ENCODE peak calls at places on chromosomes 11 and 22, in ten cellular contexts. S, N, G, Y, R, M, L, J, V and F are unnamed samples. For H3K9me3, the result is how much of the 10 kb centered on the place peaks cover.

GRCh38 chr22:25941365-25941960 is 199.5 kb downstream of the MYO18B start:
- DNase-seq in S (no peak), N (no peak), G (no peak), Y (no peak), R (no peak), M (no peak), L (no peak), J (no peak), V (no peak), F (no peak)

GRCh38 chr11:78708388-78708787 is 133.7 kb upstream of the NARS2 start:
- DNase-seq in S (no peak), N (no peak), G (no peak), Y (no peak), R (no peak), M (no peak), L (no peak), J (no peak), V (no peak), F (no peak)

GRCh38 chr11:44110231-44110679 is 14.8 kb downstream of the EXT2 start:
- DNase-seq in S (peak), N (peak), G (peak), Y (peak), R (peak), M (peak), L (peak), J (no peak), V (peak), F (no peak)

GRCh38 chr11:9099617-9100016 is 8.2 kb upstream of the SCUBE2 start:
- DNase-seq in S (no peak), N (no peak), G (no peak), Y (no peak), R (no peak), M (no peak), L (no peak), J (no peak), V (no peak), F (no peak)

GRCh38 chr11:57777969-57778317 is 16.3 kb downstream of the CTNND1 start:
- DNase-seq in S (peak), N (no peak), G (no peak), Y (peak), R (peak), M (peak), L (no peak), J (no peak), V (no peak), F (no peak)

GRCh38 chr22:31250740-31251330 is 38.7 kb downstream of the LIMK2 start:
- DNase-seq in S (no peak), N (no peak), G (no peak), Y (no peak), R (peak), M (no peak), L (no peak), J (no peak), V (no peak), F (no peak)

GRCh38 chr11:61795459-61795858 is 2.7 kb downstream of the FEN1 start:
- DNase-seq in S (no peak), N (no peak), G (no peak), Y (no peak), R (no peak), M (no peak), L (no peak), J (no peak), V (no peak), F (no peak)

GRCh38 chr22:49724030-49724892 is 103.4 kb downstream of the BRD1 start:
- DNase-seq in S (no peak), N (no peak), G (peak), Y (no peak), R (no peak), M (no peak), L (no peak), J (no peak), V (peak), F (no peak)

GRCh38 chr11:105673089-105673488 is 63.2 kb downstream of the GRIA4 start:
- DNase-seq in S (no peak), N (no peak), G (peak), Y (no peak), R (peak), M (no peak), L (no peak), J (no peak), V (no peak), F (no peak)

GRCh38 chr11:76153609-76153949 is 52.7 kb downstream of the WNT11 start:
- DNase-seq in S (no peak), N (no peak), G (no peak), Y (no peak), R (peak), M (no peak), L (no peak), J (no peak), V (no peak), F (peak)

GRCh38 chr22:21939392-21940319 is 13.0 kb downstream of the PPM1F start:
- DNase-seq in S (no peak), N (no peak), G (no peak), Y (no peak), R (no peak), M (no peak), L (no peak), J (no peak), V (no peak), F (no peak)

GRCh38 chr11:34899633-34900016 is 16.6 kb downstream of the APIP start:
- DNase-seq in S (no peak), N (no peak), G (no peak), Y (no peak), R (no peak), M (no peak), L (no peak), J (no peak), V (no peak), F (no peak)
- H3K9me3 ChIP-seq in S (under half), N (under half), G (under half), Y (under half), R (under half), M (under half), L (under half), J (under half), V (under half), F (under half)

GRCh38 chr11:101915811-101916291 is 471 bp downstream of the ANGPTL5 start:
- DNase-seq in S (peak), N (peak), G (no peak), Y (no peak), R (no peak), M (no peak), L (no peak), J (no peak), V (peak), F (no peak)
- TF ChIP-seq EP300 in S (no peak), N (peak), G (no peak), Y (no peak), R (no peak), M (no peak), L (no peak), J (no peak), V (no peak), F (no peak)

DNA sequence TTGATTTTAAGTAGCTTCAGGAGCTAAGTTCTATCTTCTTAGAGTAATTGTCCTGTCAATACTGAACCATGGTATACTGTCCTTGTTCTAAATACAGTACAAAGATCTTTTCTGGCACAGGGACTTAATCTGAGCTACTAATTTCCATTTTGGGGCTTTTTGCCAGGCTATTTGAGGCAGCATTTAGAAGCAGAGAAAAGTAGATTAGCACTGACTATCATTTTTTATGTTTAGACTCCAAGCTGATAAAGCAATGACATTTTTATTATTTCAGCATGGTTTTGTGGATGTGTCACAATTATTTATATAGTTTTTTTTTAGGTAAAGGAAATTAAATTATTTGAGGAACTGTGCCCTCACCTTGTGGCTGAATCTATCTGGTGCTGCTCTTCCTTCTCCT is 163.3 kb downstream of the FAT3 start:
- DNase-seq in S (no peak), N (no peak), G (no peak), Y (no peak), R (no peak), M (no peak), L (no peak), J (no peak), V (no peak), F (no peak)
- H3K27ac ChIP-seq in S (no peak), N (no peak), G (no peak), Y (no peak), R (no peak), M (no peak), L (no peak), J (no peak), V (no peak), F (no peak)

DNA sequence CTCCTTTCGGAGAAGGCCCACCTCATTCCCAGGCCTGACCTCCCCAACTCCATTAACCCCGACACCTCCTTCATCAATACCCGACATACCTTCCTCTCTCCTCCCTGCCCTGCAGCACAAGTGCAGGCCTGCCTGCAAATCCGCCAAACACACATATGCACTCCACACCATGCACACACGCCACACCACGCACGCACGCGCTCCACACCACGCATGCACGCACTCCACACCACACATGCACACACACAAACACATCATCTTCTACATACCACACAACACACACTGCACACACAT is 629.6 kb downstream of the TBC1D22A start:
- DNase-seq in S (no peak), N (no peak), G (no peak), Y (no peak), R (no peak), M (no peak), L (no peak), J (no peak), V (no peak), F (no peak)
- H3K9me3 ChIP-seq in S (under half), N (under half), G (under half), Y (under half), R (under half), M (under half), L (under half), J (under half), V (under half), F (under half)

GRCh38 chr11:33874910-33875490 is 16.9 kb downstream of the LMO2 start:
- DNase-seq in S (no peak), N (no peak), G (no peak), Y (no peak), R (no peak), M (no peak), L (no peak), J (no peak), V (no peak), F (no peak)

GRCh38 chr11:33867996-33868645 is 23.8 kb downstream of the LMO2 start:
- DNase-seq in S (no peak), N (no peak), G (no peak), Y (no peak), R (no peak), M (no peak), L (no peak), J (no peak), V (no peak), F (no peak)

GRCh38 chr11:33868646-33869461 is 23.0 kb downstream of the LMO2 start:
- DNase-seq in S (no peak), N (no peak), G (peak), Y (no peak), R (no peak), M (no peak), L (no peak), J (no peak), V (no peak), F (no peak)

GRCh38 chr11:33867566-33867965 is 24.3 kb downstream of the LMO2 start:
- DNase-seq in S (no peak), N (no peak), G (no peak), Y (no peak), R (no peak), M (no peak), L (no peak), J (no peak), V (no peak), F (no peak)

DNA sequence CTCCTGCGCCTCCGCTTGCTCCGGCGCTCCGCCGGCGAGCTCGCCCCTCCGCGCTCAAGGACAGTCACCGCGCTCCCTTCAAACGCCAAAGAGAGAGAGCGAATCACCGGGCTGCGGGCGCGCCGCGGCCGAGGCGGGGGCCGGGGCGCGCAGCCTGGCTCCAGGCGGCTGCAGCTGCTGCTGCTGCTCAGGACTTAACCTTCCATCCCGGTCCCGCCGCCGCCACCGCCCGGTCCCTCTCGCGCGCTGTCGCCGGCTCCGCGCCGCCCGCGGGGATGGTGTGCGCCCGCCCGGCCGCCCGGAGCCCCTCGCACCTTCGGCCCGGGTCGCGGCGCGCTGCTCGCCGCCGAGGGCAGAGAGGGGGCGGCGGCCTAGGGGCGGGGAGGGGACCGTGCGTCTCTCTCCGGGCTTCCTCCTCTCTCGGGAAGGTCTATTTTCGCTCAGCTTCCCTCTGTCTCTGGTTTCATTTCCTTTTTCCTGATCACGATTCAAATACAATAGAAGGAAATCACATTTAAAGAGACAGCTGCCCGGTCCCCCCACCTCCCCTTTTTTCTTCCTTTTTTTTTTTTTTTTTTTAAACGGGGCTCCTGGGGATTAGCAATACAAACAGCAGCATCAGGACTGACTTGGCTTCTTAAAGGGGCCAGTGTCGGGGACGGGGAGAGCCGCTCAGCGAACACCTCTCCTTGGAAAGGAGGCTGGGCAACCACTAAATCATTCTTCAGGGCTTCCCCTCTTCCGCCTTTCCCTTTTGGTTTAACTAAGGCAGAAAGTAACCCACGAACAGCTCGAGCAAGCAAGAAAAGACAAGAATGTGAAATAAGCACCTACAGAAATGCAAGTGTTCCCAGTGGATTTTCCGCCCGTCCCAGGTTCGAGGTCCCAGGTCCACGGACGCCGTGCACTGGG is 22.1 kb downstream of the LMO2 start:
- DNase-seq in S (no peak), N (no peak), G (peak), Y (peak), R (no peak), M (no peak), L (no peak), J (no peak), V (peak), F (no peak)
- TF ChIP-seq EP300 in S (no peak), N (no peak), G (no peak), Y (no peak), R (no peak), M (no peak), L (no peak), J (no peak), V (no peak), F (no peak)

DNA sequence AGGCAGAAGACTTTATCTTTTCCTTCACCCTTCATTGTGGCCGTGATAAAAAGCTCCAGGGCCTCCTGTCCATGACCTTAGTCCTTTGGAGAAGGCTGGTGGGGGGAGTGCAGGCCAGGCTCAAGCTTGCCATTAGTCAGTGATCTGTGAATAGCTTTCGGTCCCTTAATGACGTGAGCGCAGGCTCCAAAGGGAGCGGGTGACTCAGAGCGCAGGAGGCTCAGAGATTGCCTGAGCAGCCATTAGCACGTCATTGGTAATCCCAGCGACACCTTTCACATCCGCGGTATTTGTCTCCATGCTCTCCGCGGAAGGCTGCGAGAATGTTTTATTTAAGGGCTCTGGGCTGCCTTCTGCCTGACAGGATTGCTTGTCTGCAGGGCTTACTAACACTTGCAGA is 458.5 kb downstream of the METTL15 start:
- DNase-seq in S (peak), N (peak), G (peak), Y (peak), R (no peak), M (peak), L (peak), J (no peak), V (peak), F (no peak)
- H3K27ac ChIP-seq in S (peak), N (no peak), G (no peak), Y (peak), R (no peak), M (peak), L (peak), J (no peak), V (no peak), F (no peak)

GRCh38 chr11:64778223-64778472 is 194 bp downstream of the SF1 start:
- DNase-seq in S (no peak), N (no peak), G (no peak), Y (no peak), R (no peak), M (no peak), L (no peak), J (no peak), V (no peak), F (no peak)
- H3K9me3 ChIP-seq in S (under half), N (under half), G (under half), Y (under half), R (under half), M (under half), L (under half), J (under half), V (under half), F (under half)